ENCODE peak calls at places on chromosome 13, in eight cellular contexts. S, L, H, V, W, O, T and Q are unnamed samples. For H3K27me3, the result is how much of the 10 kb centered on the place peaks cover.

GRCh38 chr13:29702912-29703351 is 107.4 kb upstream of the SLC7A1 start:
- DNase-seq in S (peak), W (no peak), H (peak), L (peak), V (no peak), T (no peak), O (no peak), Q (no peak)

GRCh38 chr13:77846173-77846572 is 72.5 kb downstream of the EDNRB start:
- DNase-seq in W (no peak), H (no peak), V (no peak), O (no peak), L (no peak), T (peak), S (no peak), Q (no peak)

GRCh38 chr13:110583178-110583865 is 21.8 kb upstream of the RAB20 start:
- DNase-seq in V (no peak), L (no peak), S (no peak), O (no peak), W (no peak), T (no peak), H (no peak), Q (no peak)

GRCh38 chr13:78239681-78240080 is 321.1 kb upstream of the EDNRB start:
- DNase-seq in O (no peak), S (peak), T (no peak), L (no peak), H (no peak), V (no peak), W (no peak), Q (peak)

GRCh38 chr13:95784161-95784880 is 107.4 kb downstream of the DNAJC3 start:
- DNase-seq in T (no peak), O (no peak), S (no peak), L (peak), H (peak), V (no peak), W (peak), Q (no peak)

GRCh38 chr13:28100149-28101121 is at the start of gene FLT3:
- DNase-seq in T (peak), L (peak), O (peak), S (peak), V (peak), W (peak), H (peak), Q (peak)

GRCh38 chr13:85541476-85541875 is 257.7 kb downstream of the SLITRK6 start:
- DNase-seq in S (no peak), H (no peak), L (no peak), W (no peak), V (no peak), O (no peak), T (no peak), Q (no peak)

GRCh38 chr13:32585625-32586021 is 629 bp upstream of the PDS5B start:
- DNase-seq in O (no peak), V (no peak), W (peak), S (peak), T (no peak), H (no peak), L (peak), Q (peak)

GRCh38 chr13:110305949-110306339 is 1.0 kb downstream of the COL4A1 start:
- DNase-seq in O (no peak), L (no peak), V (no peak), H (peak), T (no peak), S (no peak), W (peak), Q (no peak)

GRCh38 chr13:39296193-39296592 is 257.9 kb downstream of the NHLRC3 start:
- DNase-seq in W (no peak), H (no peak), T (no peak), S (no peak), V (no peak), L (no peak), O (no peak), Q (no peak)

GRCh38 chr13:30737511-30738342 is 2.4 kb downstream of the ALOX5AP start:
- DNase-seq in S (no peak), T (peak), V (no peak), W (no peak), L (no peak), O (no peak), H (no peak), Q (no peak)

GRCh38 chr13:48334534-48335127 is 31.1 kb downstream of the RB1 start:
- DNase-seq in L (peak), T (peak), O (peak), V (peak), W (peak), S (peak), H (peak), Q (peak)

GRCh38 chr13:105506463-105506862 is 1029.0 kb downstream of the EFNB2 start:
- DNase-seq in L (no peak), H (no peak), V (no peak), T (no peak), O (no peak), S (no peak), W (no peak), Q (no peak)

GRCh38 chr13:105513448-105513847 is 1022.0 kb downstream of the EFNB2 start:
- DNase-seq in T (no peak), H (no peak), S (no peak), V (no peak), L (no peak), O (no peak), W (peak), Q (peak)

GRCh38 chr13:105510363-105510762 is 1025.1 kb downstream of the EFNB2 start:
- DNase-seq in S (no peak), O (no peak), V (no peak), H (no peak), W (no peak), T (no peak), L (no peak), Q (no peak)
- TF ChIP-seq EZH2phosphoT487 in S (no peak), O (no peak), V (no peak), H (no peak), W (no peak), T (no peak), L (no peak), Q (no peak)

GRCh38 chr13:99087130-99087953 is 109.5 kb upstream of the DOCK9 start:
- DNase-seq in T (peak), O (peak), S (peak), W (peak), V (peak), L (peak), H (peak), Q (peak)
- H3K27me3 ChIP-seq in T (under half), O (under half), S (under half), W (under half), V (under half), L (under half), H (under half), Q (half or more)

GRCh38 chr13:113320226-113320875 is 23.3 kb downstream of the LAMP1 start:
- DNase-seq in V (no peak), H (no peak), O (no peak), W (no peak), T (no peak), S (no peak), L (no peak), Q (no peak)
- TF ChIP-seq EZH2phosphoT487 in V (no peak), H (no peak), O (no peak), W (no peak), T (no peak), S (no peak), L (no peak), Q (no peak)

DNA sequence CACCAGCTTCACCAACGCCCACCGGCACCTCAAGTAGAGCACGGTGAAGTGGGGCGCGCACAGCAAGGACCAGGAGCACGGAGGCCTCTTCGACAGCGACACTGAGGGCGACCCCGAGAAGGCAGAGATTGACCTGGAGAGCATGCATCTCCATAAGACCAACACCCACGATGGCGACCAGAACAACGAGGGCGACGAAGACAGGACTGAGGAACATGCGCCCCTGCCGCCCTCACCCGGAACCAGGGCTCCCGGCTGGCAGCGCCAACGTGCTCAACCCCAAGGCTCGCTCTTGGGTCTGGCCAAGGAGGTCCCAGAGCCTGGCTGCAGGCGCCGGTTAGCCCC is 18.5 kb upstream of the RNF17 start:
- DNase-seq in O (no peak), S (peak), H (no peak), T (no peak), V (no peak), W (no peak), L (no peak), Q (no peak)
- H3K27me3 ChIP-seq in O (under half), S (half or more), H (half or more), T (under half), V (under half), W (under half), L (half or more), Q (half or more)

GRCh38 chr13:114131581-114132418 is 623 bp downstream of the RASA3 start:
- DNase-seq in V (peak), L (no peak), H (peak), W (no peak), T (no peak), S (peak), O (no peak), Q (peak)
- TF ChIP-seq EZH2phosphoT487 in V (no peak), L (no peak), H (no peak), W (no peak), T (no peak), S (no peak), O (no peak), Q (no peak)

DNA sequence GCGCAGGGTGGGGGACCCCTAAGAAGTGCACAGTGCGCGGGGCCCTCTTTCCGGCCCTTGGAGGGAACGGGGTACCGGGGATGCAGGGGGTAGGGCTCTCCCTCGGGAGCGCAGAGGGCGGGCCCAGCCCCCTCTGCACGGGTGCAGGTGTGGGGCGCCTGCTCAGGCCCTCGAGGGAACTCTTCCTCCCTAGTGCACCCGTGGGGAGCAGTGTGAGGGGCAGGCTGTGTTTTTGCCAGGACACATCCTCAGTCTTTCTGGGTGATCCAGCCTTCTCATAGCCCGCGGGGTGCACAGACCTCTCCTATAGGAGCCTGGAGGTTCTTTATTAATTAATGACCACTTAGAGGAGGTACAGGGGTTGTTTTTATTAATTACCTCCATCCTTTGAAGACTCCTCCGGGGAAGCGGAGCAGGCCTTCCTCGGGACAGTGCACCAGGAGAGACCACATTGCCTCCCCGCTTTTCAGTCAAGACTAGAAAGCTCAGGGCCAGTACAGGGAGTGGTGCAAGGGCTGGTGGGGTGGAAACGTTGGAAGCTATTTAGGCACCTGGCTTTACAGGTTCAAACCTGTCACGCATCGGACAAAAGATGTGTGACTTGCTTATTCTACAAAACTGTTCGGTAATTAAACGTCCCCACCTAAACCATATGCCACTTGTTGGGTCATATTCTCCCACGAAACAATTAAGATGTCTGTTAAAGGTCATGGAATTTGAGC is 598 bp upstream of the GJB6 start:
- DNase-seq in V (no peak), O (no peak), H (no peak), L (no peak), W (no peak), T (no peak), S (no peak), Q (no peak)
- H3K27me3 ChIP-seq in V (half or more), O (under half), H (half or more), L (under half), W (under half), T (under half), S (half or more), Q (half or more)

GRCh38 chr13:44756411-44756810 is 180.3 kb upstream of the TSC22D1 start:
- DNase-seq in O (no peak), H (no peak), L (no peak), V (no peak), S (no peak), W (no peak), T (no peak), Q (no peak)

GRCh38 chr13:44759222-44759721 is 183.1 kb upstream of the TSC22D1 start:
- DNase-seq in L (peak), H (peak), T (no peak), V (no peak), S (no peak), O (no peak), W (no peak), Q (peak)

GRCh38 chr13:44757671-44758070 is 181.5 kb upstream of the TSC22D1 start:
- DNase-seq in W (no peak), V (no peak), S (no peak), T (no peak), H (no peak), O (no peak), L (no peak), Q (no peak)

GRCh38 chr13:44758595-44759221 is 182.6 kb upstream of the TSC22D1 start:
- DNase-seq in S (no peak), O (no peak), T (no peak), H (peak), W (peak), L (peak), V (no peak), Q (no peak)

DNA sequence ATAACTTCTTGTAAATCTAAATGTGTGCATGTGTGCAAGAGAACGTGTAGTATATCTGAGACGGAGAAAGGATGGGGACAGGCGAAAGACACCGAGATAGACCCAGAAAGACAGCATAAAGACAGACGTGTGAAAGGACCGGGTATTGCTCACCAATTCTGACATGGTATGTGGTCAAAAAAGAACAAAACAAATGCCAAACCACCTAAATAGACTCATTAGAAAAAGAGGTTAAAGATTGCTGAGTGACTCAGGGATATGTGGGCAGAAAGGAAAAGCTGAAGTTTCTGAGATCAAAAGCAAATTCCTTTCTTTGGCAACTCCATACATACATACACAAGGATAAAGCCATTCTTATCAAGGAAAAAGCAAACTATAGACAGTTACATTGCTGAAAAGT is 179.7 kb upstream of the TSC22D1 start:
- DNase-seq in S (no peak), T (no peak), O (no peak), L (no peak), W (peak), H (peak), V (no peak), Q (no peak)
- TF ChIP-seq EZH2phosphoT487 in S (no peak), T (no peak), O (no peak), L (no peak), W (no peak), H (no peak), V (no peak), Q (no peak)